ENCODE peak calls at places on chromosomes 11 and 22, in nine cellular contexts. One of them, this sample, is unnamed.
A peak's percentile ranks its signal among the peaks of the same experiment; 100 is the strongest.

GRCh38 chr11:75625970-75626691 is 42.7 kb downstream of the MAP6 start:
- DNase-seq in GM19239: no peak
- DNase-seq in HCT116: no peak
- DNase-seq in neural progenitor cell: no peak
- DNase-seq in posterior cingulate gyrus: no peak
- DNase-seq in activated CD8-positive, alpha-beta memory T cell treated with anti-CD3 and anti-CD28 coated beads, Interleukin-2, amount 50 U/mL, for 4 hours: no peak
- DNase-seq in iris pigment epithelial cell: peak; percentile 92
- DNase-seq in right cardiac atrium: no peak
- DNase-seq in iPS-NIHi11: no peak
- DNase-seq in this sample: no peak

GRCh38 chr11:86442827-86443226 is 68.1 kb downstream of the CCDC81 start:
- DNase-seq in GM19239: no peak
- DNase-seq in HCT116: no peak
- DNase-seq in neural progenitor cell: no peak
- DNase-seq in posterior cingulate gyrus: no peak
- DNase-seq in activated CD8-positive, alpha-beta memory T cell treated with anti-CD3 and anti-CD28 coated beads, Interleukin-2, amount 50 U/mL, for 4 hours: no peak
- DNase-seq in iris pigment epithelial cell: no peak
- DNase-seq in right cardiac atrium: no peak
- DNase-seq in iPS-NIHi11: no peak
- DNase-seq in this sample: no peak

GRCh38 chr11:16958833-16959232 is 55.4 kb downstream of the PLEKHA7 start:
- DNase-seq in GM19239: no peak
- DNase-seq in HCT116: no peak
- DNase-seq in neural progenitor cell: no peak
- DNase-seq in posterior cingulate gyrus: no peak
- DNase-seq in activated CD8-positive, alpha-beta memory T cell treated with anti-CD3 and anti-CD28 coated beads, Interleukin-2, amount 50 U/mL, for 4 hours: no peak
- DNase-seq in iris pigment epithelial cell: no peak
- DNase-seq in right cardiac atrium: no peak
- DNase-seq in iPS-NIHi11: no peak
- DNase-seq in this sample: no peak

GRCh38 chr11:65434667-65435179 is 12.1 kb downstream of the NEAT1 start:
- DNase-seq in GM19239: no peak
- DNase-seq in HCT116: no peak
- DNase-seq in neural progenitor cell: no peak
- DNase-seq in posterior cingulate gyrus: no peak
- DNase-seq in activated CD8-positive, alpha-beta memory T cell treated with anti-CD3 and anti-CD28 coated beads, Interleukin-2, amount 50 U/mL, for 4 hours: no peak
- DNase-seq in iris pigment epithelial cell: peak; percentile 31
- DNase-seq in right cardiac atrium: no peak
- DNase-seq in iPS-NIHi11: no peak
- DNase-seq in this sample: no peak

GRCh38 chr11:66331542-66332370 is 4.5 kb downstream of the RIN1 start:
- DNase-seq in GM19239: no peak
- DNase-seq in HCT116: no peak
- DNase-seq in neural progenitor cell: no peak
- DNase-seq in posterior cingulate gyrus: no peak
- DNase-seq in activated CD8-positive, alpha-beta memory T cell treated with anti-CD3 and anti-CD28 coated beads, Interleukin-2, amount 50 U/mL, for 4 hours: no peak
- DNase-seq in iris pigment epithelial cell: no peak
- DNase-seq in right cardiac atrium: peak; percentile 18
- DNase-seq in iPS-NIHi11: no peak
- DNase-seq in this sample: no peak

GRCh38 chr22:44753189-44754042 is 1.0 kb downstream of the ARHGAP8 start:
- DNase-seq in GM19239: no peak
- DNase-seq in HCT116: no peak
- DNase-seq in neural progenitor cell: no peak
- DNase-seq in posterior cingulate gyrus: no peak
- DNase-seq in activated CD8-positive, alpha-beta memory T cell treated with anti-CD3 and anti-CD28 coated beads, Interleukin-2, amount 50 U/mL, for 4 hours: no peak
- DNase-seq in iris pigment epithelial cell: peak; percentile 80
- DNase-seq in right cardiac atrium: no peak
- DNase-seq in iPS-NIHi11: peak; percentile 13
- DNase-seq in this sample: no peak

GRCh38 chr11:118876261-118876660 is 7.4 kb upstream of the CXCR5 start:
- DNase-seq in GM19239: no peak
- DNase-seq in HCT116: no peak
- DNase-seq in neural progenitor cell: no peak
- DNase-seq in posterior cingulate gyrus: no peak
- DNase-seq in activated CD8-positive, alpha-beta memory T cell treated with anti-CD3 and anti-CD28 coated beads, Interleukin-2, amount 50 U/mL, for 4 hours: no peak
- DNase-seq in iris pigment epithelial cell: no peak
- DNase-seq in right cardiac atrium: no peak
- DNase-seq in iPS-NIHi11: no peak
- DNase-seq in this sample: no peak

GRCh38 chr11:43138621-43139140 is 173.1 kb upstream of the API5 start:
- DNase-seq in GM19239: no peak
- DNase-seq in HCT116: no peak
- DNase-seq in neural progenitor cell: peak; percentile 62
- DNase-seq in posterior cingulate gyrus: no peak
- DNase-seq in activated CD8-positive, alpha-beta memory T cell treated with anti-CD3 and anti-CD28 coated beads, Interleukin-2, amount 50 U/mL, for 4 hours: no peak
- DNase-seq in iris pigment epithelial cell: no peak
- DNase-seq in right cardiac atrium: no peak
- DNase-seq in iPS-NIHi11: no peak
- DNase-seq in this sample: no peak

GRCh38 chr11:128904872-128905344 is 13.8 kb downstream of the KCNJ5 start:
- DNase-seq in GM19239: peak; percentile 32
- DNase-seq in HCT116: no peak
- DNase-seq in neural progenitor cell: peak; percentile 63
- DNase-seq in posterior cingulate gyrus: no peak
- DNase-seq in activated CD8-positive, alpha-beta memory T cell treated with anti-CD3 and anti-CD28 coated beads, Interleukin-2, amount 50 U/mL, for 4 hours: no peak
- DNase-seq in iris pigment epithelial cell: no peak
- DNase-seq in right cardiac atrium: peak; percentile 75
- DNase-seq in iPS-NIHi11: peak; percentile 75
- DNase-seq in this sample: peak; percentile 59

GRCh38 chr11:25860677-25861445 is 471.1 kb upstream of the ANO3 start:
- DNase-seq in GM19239: no peak
- DNase-seq in HCT116: no peak
- DNase-seq in neural progenitor cell: no peak
- DNase-seq in posterior cingulate gyrus: no peak
- DNase-seq in activated CD8-positive, alpha-beta memory T cell treated with anti-CD3 and anti-CD28 coated beads, Interleukin-2, amount 50 U/mL, for 4 hours: no peak
- DNase-seq in iris pigment epithelial cell: peak; percentile 34
- DNase-seq in right cardiac atrium: no peak
- DNase-seq in iPS-NIHi11: no peak
- DNase-seq in this sample: no peak

GRCh38 chr11:64229090-64229958 is 1.0 kb upstream of the DNAJC4 start:
- DNase-seq in GM19239: no peak
- DNase-seq in HCT116: no peak
- DNase-seq in neural progenitor cell: no peak
- DNase-seq in posterior cingulate gyrus: no peak
- DNase-seq in activated CD8-positive, alpha-beta memory T cell treated with anti-CD3 and anti-CD28 coated beads, Interleukin-2, amount 50 U/mL, for 4 hours: no peak
- DNase-seq in iris pigment epithelial cell: no peak
- DNase-seq in right cardiac atrium: peak; percentile 60
- DNase-seq in iPS-NIHi11: no peak
- DNase-seq in this sample: no peak

GRCh38 chr11:1779034-1779805 is 15.5 kb upstream of the CTSD start:
- DNase-seq in GM19239: no peak
- DNase-seq in HCT116: no peak
- DNase-seq in neural progenitor cell: no peak
- DNase-seq in posterior cingulate gyrus: no peak
- DNase-seq in activated CD8-positive, alpha-beta memory T cell treated with anti-CD3 and anti-CD28 coated beads, Interleukin-2, amount 50 U/mL, for 4 hours: no peak
- DNase-seq in iris pigment epithelial cell: no peak
- DNase-seq in right cardiac atrium: no peak
- DNase-seq in iPS-NIHi11: no peak
- DNase-seq in this sample: no peak

GRCh38 chr11:114956565-114956964 is 278.2 kb downstream of the NXPE2 start:
- DNase-seq in GM19239: no peak
- DNase-seq in HCT116: no peak
- DNase-seq in neural progenitor cell: no peak
- DNase-seq in posterior cingulate gyrus: no peak
- DNase-seq in activated CD8-positive, alpha-beta memory T cell treated with anti-CD3 and anti-CD28 coated beads, Interleukin-2, amount 50 U/mL, for 4 hours: no peak
- DNase-seq in iris pigment epithelial cell: no peak
- DNase-seq in right cardiac atrium: no peak
- DNase-seq in iPS-NIHi11: no peak
- DNase-seq in this sample: no peak

GRCh38 chr11:66347425-66348276 is at the start of gene B4GAT1:
- DNase-seq in GM19239: no peak
- DNase-seq in HCT116: peak; percentile 85
- DNase-seq in neural progenitor cell: peak; percentile 90
- DNase-seq in posterior cingulate gyrus: peak; percentile 81
- DNase-seq in activated CD8-positive, alpha-beta memory T cell treated with anti-CD3 and anti-CD28 coated beads, Interleukin-2, amount 50 U/mL, for 4 hours: peak; percentile 73
- DNase-seq in iris pigment epithelial cell: peak; percentile 83
- DNase-seq in right cardiac atrium: peak; percentile 90
- DNase-seq in iPS-NIHi11: peak; percentile 86
- DNase-seq in this sample: peak; percentile 85

GRCh38 chr11:103420593-103420992 is 311.4 kb downstream of the DYNC2H1 start:
- DNase-seq in GM19239: no peak
- DNase-seq in HCT116: no peak
- DNase-seq in neural progenitor cell: no peak
- DNase-seq in posterior cingulate gyrus: no peak
- DNase-seq in activated CD8-positive, alpha-beta memory T cell treated with anti-CD3 and anti-CD28 coated beads, Interleukin-2, amount 50 U/mL, for 4 hours: no peak
- DNase-seq in iris pigment epithelial cell: peak; percentile 89
- DNase-seq in right cardiac atrium: no peak
- DNase-seq in iPS-NIHi11: no peak
- DNase-seq in this sample: no peak

GRCh38 chr22:36493690-36494110 is 12.3 kb upstream of the TXN2 start:
- DNase-seq in GM19239: peak; percentile 63
- DNase-seq in HCT116: no peak
- DNase-seq in neural progenitor cell: no peak
- DNase-seq in posterior cingulate gyrus: no peak
- DNase-seq in activated CD8-positive, alpha-beta memory T cell treated with anti-CD3 and anti-CD28 coated beads, Interleukin-2, amount 50 U/mL, for 4 hours: no peak
- DNase-seq in iris pigment epithelial cell: no peak
- DNase-seq in right cardiac atrium: peak; percentile 67
- DNase-seq in iPS-NIHi11: no peak
- DNase-seq in this sample: no peak

GRCh38 chr11:87039371-87039770 is 1.6 kb downstream of the TMEM135 start:
- DNase-seq in GM19239: no peak
- DNase-seq in HCT116: no peak
- DNase-seq in neural progenitor cell: no peak
- DNase-seq in posterior cingulate gyrus: no peak
- DNase-seq in activated CD8-positive, alpha-beta memory T cell treated with anti-CD3 and anti-CD28 coated beads, Interleukin-2, amount 50 U/mL, for 4 hours: no peak
- DNase-seq in iris pigment epithelial cell: peak; percentile 35
- DNase-seq in right cardiac atrium: peak; percentile 76
- DNase-seq in iPS-NIHi11: no peak
- DNase-seq in this sample: no peak

GRCh38 chr22:36986242-36986821 is 32.9 kb downstream of the TST start:
- DNase-seq in GM19239: no peak
- DNase-seq in HCT116: no peak
- DNase-seq in neural progenitor cell: peak; percentile 21
- DNase-seq in posterior cingulate gyrus: no peak
- DNase-seq in activated CD8-positive, alpha-beta memory T cell treated with anti-CD3 and anti-CD28 coated beads, Interleukin-2, amount 50 U/mL, for 4 hours: peak; percentile 42
- DNase-seq in iris pigment epithelial cell: no peak
- DNase-seq in right cardiac atrium: no peak
- DNase-seq in iPS-NIHi11: peak; percentile 68
- DNase-seq in this sample: no peak

GRCh38 chr11:126991596-126991995 is 9.0 kb downstream of the KIRREL3 start:
- DNase-seq in GM19239: no peak
- DNase-seq in HCT116: no peak
- DNase-seq in neural progenitor cell: no peak
- DNase-seq in posterior cingulate gyrus: no peak
- DNase-seq in activated CD8-positive, alpha-beta memory T cell treated with anti-CD3 and anti-CD28 coated beads, Interleukin-2, amount 50 U/mL, for 4 hours: no peak
- DNase-seq in iris pigment epithelial cell: no peak
- DNase-seq in right cardiac atrium: no peak
- DNase-seq in iPS-NIHi11: no peak
- DNase-seq in this sample: no peak

GRCh38 chr22:46131151-46131587 is 19.2 kb upstream of the PPARA start:
- DNase-seq in GM19239: no peak
- DNase-seq in HCT116: no peak
- DNase-seq in neural progenitor cell: peak; percentile 75
- DNase-seq in posterior cingulate gyrus: no peak
- DNase-seq in activated CD8-positive, alpha-beta memory T cell treated with anti-CD3 and anti-CD28 coated beads, Interleukin-2, amount 50 U/mL, for 4 hours: no peak
- DNase-seq in iris pigment epithelial cell: no peak
- DNase-seq in right cardiac atrium: peak; percentile 36
- DNase-seq in iPS-NIHi11: peak; percentile 95
- DNase-seq in this sample: no peak

GRCh38 chr11:94794287-94795168 is 26.4 kb downstream of the AMOTL1 start:
- DNase-seq in GM19239: no peak
- DNase-seq in HCT116: peak; percentile 82
- DNase-seq in neural progenitor cell: no peak
- DNase-seq in posterior cingulate gyrus: no peak
- DNase-seq in activated CD8-positive, alpha-beta memory T cell treated with anti-CD3 and anti-CD28 coated beads, Interleukin-2, amount 50 U/mL, for 4 hours: no peak
- DNase-seq in iris pigment epithelial cell: peak; percentile 98
- DNase-seq in right cardiac atrium: peak; percentile 89
- DNase-seq in iPS-NIHi11: peak; percentile 32
- DNase-seq in this sample: no peak

This sample was measured in mesothelial cell of epicardium.